ENCODE peak calls at places on chromosomes 12 and 14, in eight cellular contexts. H is sigmoid colon, F is nephron progenitor cell, Q is A549, I is mucosa of descending colon, O is HFFc6, A is SK-N-SH, K is foreskin fibroblast. E is an unnamed sample.

GRCh38 chr14:74444866-74445265 is 18.9 kb upstream of the SYNDIG1L start:
- DNase-seq in H (no peak), F (no peak), Q (no peak), I (no peak), O (no peak), A (no peak), K (no peak), E (no peak)

GRCh38 chr12:13099910-13100609 is 3.4 kb downstream of the GSG1 start:
- DNase-seq in H (no peak), F (no peak), Q (no peak), I (no peak), O (no peak), A (no peak), K (no peak), E (no peak)

GRCh38 chr12:65891987-65892481 is 67.8 kb downstream of the HMGA2 start:
- DNase-seq in H (peak), F (no peak), Q (peak), I (peak), O (peak), A (no peak), K (peak), E (peak)

GRCh38 chr14:55129086-55129427 is at the start of gene LGALS3:
- DNase-seq in H (peak), F (peak), Q (peak), I (peak), O (peak), A (peak), K (peak), E (peak)

GRCh38 chr14:72631401-72631800 is 262.5 kb downstream of the DPF3 start:
- DNase-seq in H (no peak), F (no peak), Q (no peak), I (no peak), O (no peak), A (no peak), K (no peak), E (no peak)

GRCh38 chr12:85779768-85780167 is 56.4 kb downstream of the RASSF9 start:
- DNase-seq in H (no peak), F (no peak), Q (peak), I (no peak), O (no peak), A (no peak), K (no peak), E (peak)

GRCh38 chr14:26056232-26056631 is 541.6 kb downstream of the NOVA1 start:
- DNase-seq in H (no peak), F (no peak), Q (no peak), I (no peak), O (no peak), A (no peak), K (no peak), E (no peak)

GRCh38 chr14:93976477-93977057 is at the start of gene ASB2:
- DNase-seq in H (peak), F (no peak), Q (no peak), I (peak), O (no peak), A (no peak), K (no peak), E (no peak)

GRCh38 chr12:101174576-101174975 is 35.5 kb downstream of the SLC5A8 start:
- DNase-seq in H (no peak), F (no peak), Q (no peak), I (no peak), O (no peak), A (no peak), K (no peak), E (no peak)

GRCh38 chr14:22926316-22926715 is 2.9 kb downstream of the PRMT5 start:
- DNase-seq in H (no peak), F (no peak), Q (peak), I (no peak), O (peak), A (no peak), K (no peak), E (peak)

GRCh38 chr12:32975122-32975521 is 78.5 kb upstream of the PKP2 start:
- DNase-seq in H (no peak), F (no peak), Q (no peak), I (no peak), O (no peak), A (no peak), K (no peak), E (no peak)

GRCh38 chr14:74525361-74525851 is 31.8 kb downstream of the ISCA2 start:
- DNase-seq in H (no peak), F (no peak), Q (no peak), I (no peak), O (no peak), A (no peak), K (no peak), E (no peak)

GRCh38 chr12:126093911-126094310 is 1028.7 kb downstream of the AACS start:
- DNase-seq in H (no peak), F (peak), Q (peak), I (no peak), O (no peak), A (peak), K (no peak), E (peak)

GRCh38 chr14:69708586-69709169 is 58.3 kb upstream of the SRSF5 start:
- DNase-seq in H (no peak), F (peak), Q (peak), I (no peak), O (peak), A (peak), K (no peak), E (peak)

GRCh38 chr12:116996648-116997047 is 85.9 kb downstream of the FBXW8 start:
- DNase-seq in H (no peak), F (no peak), Q (no peak), I (no peak), O (no peak), A (peak), K (no peak), E (no peak)

GRCh38 chr12:76303365-76303764 is 44.9 kb downstream of the BBS10 start:
- DNase-seq in H (no peak), F (no peak), Q (no peak), I (no peak), O (peak), A (no peak), K (no peak), E (peak)

GRCh38 chr14:105201156-105201927 is 20.2 kb upstream of the NUDT14 start:
- DNase-seq in H (no peak), F (no peak), Q (no peak), I (no peak), O (no peak), A (no peak), K (no peak), E (no peak)

GRCh38 chr14:105198588-105198987 is 17.5 kb upstream of the NUDT14 start:
- DNase-seq in H (no peak), F (no peak), Q (no peak), I (no peak), O (no peak), A (no peak), K (no peak), E (no peak)

GRCh38 chr14:105199093-105199492 is 18.0 kb upstream of the NUDT14 start:
- DNase-seq in H (no peak), F (no peak), Q (no peak), I (no peak), O (no peak), A (no peak), K (no peak), E (no peak)

GRCh38 chr14:105200641-105201040 is 19.5 kb upstream of the NUDT14 start:
- DNase-seq in H (no peak), F (no peak), Q (no peak), I (no peak), O (no peak), A (no peak), K (no peak), E (no peak)

DNA sequence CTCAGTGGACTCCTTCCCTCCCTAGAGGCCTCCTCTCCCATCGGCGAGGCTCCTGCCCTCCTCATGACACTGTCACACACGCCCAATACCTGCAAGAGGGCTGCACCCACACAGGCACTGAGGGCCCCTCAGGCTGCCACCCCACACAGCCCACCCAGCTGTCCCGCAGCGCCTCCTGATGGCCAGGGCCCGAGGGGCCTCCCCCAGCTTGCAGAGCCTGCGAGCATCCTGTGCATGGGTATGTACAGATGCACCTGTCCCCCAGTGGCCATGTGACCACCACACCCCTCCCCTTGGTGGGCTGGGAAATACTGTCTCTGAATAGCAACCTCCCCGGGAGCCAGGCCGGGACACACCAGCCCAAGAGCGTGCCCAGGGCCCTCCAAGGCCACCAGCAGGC is 19.0 kb upstream of the NUDT14 start:
- DNase-seq in H (no peak), F (no peak), Q (no peak), I (no peak), O (no peak), A (no peak), K (no peak), E (no peak)
- TF ChIP-seq CTCF in H (no peak), F (no peak), Q (no peak), I (no peak), O (peak), A (peak), K (no peak), E (peak)

GRCh38 chr14:90198541-90198940 is 57.8 kb upstream of the PSMC1 start:
- DNase-seq in H (no peak), F (no peak), Q (no peak), I (no peak), O (no peak), A (no peak), K (no peak), E (no peak)

GRCh38 chr14:90191585-90191984 is 64.8 kb upstream of the PSMC1 start:
- DNase-seq in H (no peak), F (no peak), Q (peak), I (no peak), O (no peak), A (no peak), K (no peak), E (no peak)

GRCh38 chr14:90194706-90195105 is 61.6 kb upstream of the PSMC1 start:
- DNase-seq in H (no peak), F (no peak), Q (no peak), I (no peak), O (no peak), A (no peak), K (no peak), E (peak)

GRCh38 chr14:90191154-90191553 is 65.2 kb upstream of the PSMC1 start:
- DNase-seq in H (no peak), F (no peak), Q (no peak), I (no peak), O (no peak), A (no peak), K (no peak), E (no peak)

DNA sequence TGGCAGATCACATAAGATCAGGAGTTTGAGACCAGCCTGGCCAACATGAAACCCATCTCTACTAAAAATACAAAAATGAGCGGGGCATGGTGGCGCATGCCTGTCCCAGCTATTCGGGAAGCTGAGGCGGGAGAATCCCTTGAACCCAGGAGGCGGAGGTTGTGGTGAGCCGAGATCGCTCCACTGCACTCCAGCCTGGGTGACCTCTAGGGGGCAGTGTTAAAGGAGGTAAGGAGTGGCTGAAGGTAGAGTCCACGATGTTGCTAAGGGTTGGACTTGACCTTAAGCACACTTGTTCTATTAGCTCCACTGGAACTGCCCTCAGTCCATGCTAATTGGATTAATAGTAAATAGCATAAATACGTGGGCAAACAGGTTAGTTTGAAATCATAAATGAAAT is 62.4 kb upstream of the PSMC1 start:
- DNase-seq in H (no peak), F (peak), Q (peak), I (no peak), O (no peak), A (peak), K (no peak), E (no peak)
- TF ChIP-seq CTCF in H (no peak), F (no peak), Q (peak), I (no peak), O (peak), A (peak), K (no peak), E (peak)

DNA sequence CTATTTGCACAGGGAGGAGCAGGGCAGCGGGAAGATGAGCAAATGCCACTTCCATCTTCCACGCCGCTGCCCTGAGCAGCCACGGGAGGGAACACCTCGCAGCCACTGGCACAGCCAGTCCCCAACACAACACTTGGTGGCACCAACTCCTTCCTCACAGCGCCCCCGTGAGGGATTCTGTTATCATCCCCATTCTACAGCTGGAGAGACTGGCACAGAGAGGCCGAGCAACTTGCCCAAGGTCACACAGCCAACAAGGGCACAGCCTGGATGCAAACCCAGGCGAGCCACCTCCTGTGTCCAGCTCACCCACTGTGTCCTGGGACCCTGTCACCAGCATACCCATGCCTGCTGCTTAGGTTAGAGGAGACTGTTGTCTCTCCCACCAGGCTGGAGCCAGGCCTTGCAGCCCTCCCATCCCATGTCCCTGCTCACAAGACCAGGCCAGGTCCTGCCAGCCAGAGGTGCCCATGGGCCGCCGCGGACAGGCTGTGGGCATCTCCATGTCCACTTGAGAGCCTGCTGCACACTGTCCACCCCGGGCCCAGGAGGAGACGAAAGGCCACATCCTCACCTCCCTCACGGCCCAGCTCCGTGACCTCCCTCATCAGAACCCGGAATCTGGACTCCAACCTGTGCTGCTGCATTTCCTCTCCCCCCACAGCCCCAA is 57.0 kb downstream of the NCOR2 start:
- DNase-seq in H (no peak), F (no peak), Q (peak), I (no peak), O (no peak), A (peak), K (no peak), E (peak)
- TF ChIP-seq CTCF in H (no peak), F (no peak), Q (no peak), I (no peak), O (peak), A (peak), K (no peak), E (peak)

GRCh38 chr12:128534906-128535305 is 267.9 kb downstream of the TMEM132C start:
- DNase-seq in H (no peak), F (no peak), Q (no peak), I (no peak), O (no peak), A (no peak), K (no peak), E (no peak)

DNA sequence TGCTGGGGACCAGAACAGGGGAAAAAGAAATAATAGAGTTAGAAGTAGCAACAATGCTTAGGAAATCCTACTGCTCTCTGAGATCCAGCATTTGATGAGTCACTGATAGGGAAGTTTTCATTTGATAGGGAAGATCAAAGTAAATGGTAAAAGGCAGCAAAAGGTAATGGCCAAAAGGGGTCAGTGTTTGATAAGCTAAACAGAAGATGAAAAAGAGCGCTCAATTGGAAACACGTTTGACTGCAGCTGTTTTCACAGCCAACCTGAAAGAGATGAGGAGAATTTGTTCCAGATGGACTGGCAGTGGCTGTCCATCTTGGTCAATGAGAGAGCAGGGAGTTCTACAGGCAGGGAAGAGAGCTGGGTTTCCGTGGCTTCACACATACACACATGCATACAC is 264.2 kb downstream of the TMEM132C start:
- DNase-seq in H (no peak), F (no peak), Q (peak), I (no peak), O (no peak), A (no peak), K (no peak), E (no peak)
- TF ChIP-seq CTCF in H (no peak), F (peak), Q (no peak), I (no peak), O (no peak), A (no peak), K (no peak), E (peak)

DNA sequence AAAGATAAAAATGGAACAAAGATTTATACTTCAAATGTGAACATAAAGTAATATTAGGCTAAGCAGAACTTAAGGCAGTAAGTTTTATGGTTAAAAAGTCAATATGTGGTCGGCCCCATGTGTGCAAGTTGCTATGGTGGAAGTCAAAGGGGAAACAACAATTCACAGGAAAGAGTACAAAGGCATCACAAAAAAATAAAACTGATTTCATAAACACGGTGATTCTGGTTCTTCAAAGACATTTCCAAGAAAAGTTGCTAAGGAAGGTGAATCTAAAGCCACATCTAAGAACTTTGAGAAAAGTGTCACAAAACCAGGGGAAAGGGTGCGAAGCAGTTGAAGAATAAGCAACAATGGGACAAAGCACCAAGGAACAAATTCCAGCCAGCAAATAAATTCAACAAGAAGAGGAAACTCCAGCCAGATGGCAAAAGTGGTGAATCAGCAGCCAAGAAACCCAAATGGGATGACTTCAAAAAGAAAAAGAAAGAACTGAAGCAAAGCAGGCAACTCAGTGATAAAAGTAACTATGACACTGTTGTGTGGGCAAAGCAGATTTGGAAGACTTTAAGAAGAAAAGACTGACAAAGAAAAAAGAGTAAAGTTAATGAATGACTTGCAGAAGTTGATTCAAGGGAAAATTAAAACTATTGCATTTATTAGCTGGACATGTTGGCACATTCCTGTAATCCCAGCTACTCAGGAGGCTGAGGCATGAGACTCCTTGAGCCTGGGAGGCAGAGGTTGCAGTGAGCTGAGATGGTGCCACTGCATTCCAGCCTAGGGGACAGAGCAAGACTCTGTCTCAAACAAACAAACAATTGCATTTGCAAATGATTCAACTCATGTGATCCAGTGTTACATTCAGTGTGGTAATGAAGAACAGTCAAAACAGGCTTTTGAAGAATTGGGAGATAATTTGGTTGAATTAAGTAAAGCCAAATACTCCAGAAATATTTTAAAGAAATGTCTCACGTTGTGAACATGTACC is 19.5 kb downstream of the PTGDR start:
- DNase-seq in H (no peak), F (no peak), Q (no peak), I (no peak), O (no peak), A (no peak), K (peak), E (no peak)
- TF ChIP-seq CTCF in H (no peak), F (no peak), Q (no peak), I (no peak), O (no peak), A (no peak), K (no peak), E (no peak)

GRCh38 chr12:56375598-56376434 is 13.2 kb upstream of the APOF start:
- DNase-seq in H (no peak), F (no peak), Q (no peak), I (no peak), O (no peak), A (no peak), K (no peak), E (no peak)

GRCh38 chr12:56373515-56373914 is 10.9 kb upstream of the APOF start:
- DNase-seq in H (no peak), F (no peak), Q (no peak), I (no peak), O (no peak), A (no peak), K (no peak), E (no peak)

GRCh38 chr12:56374726-56375597 is 12.3 kb upstream of the APOF start:
- DNase-seq in H (no peak), F (no peak), Q (no peak), I (no peak), O (no peak), A (no peak), K (no peak), E (peak)

GRCh38 chr12:56377989-56378316 is 15.3 kb upstream of the APOF start:
- DNase-seq in H (no peak), F (no peak), Q (no peak), I (no peak), O (no peak), A (no peak), K (no peak), E (no peak)

DNA sequence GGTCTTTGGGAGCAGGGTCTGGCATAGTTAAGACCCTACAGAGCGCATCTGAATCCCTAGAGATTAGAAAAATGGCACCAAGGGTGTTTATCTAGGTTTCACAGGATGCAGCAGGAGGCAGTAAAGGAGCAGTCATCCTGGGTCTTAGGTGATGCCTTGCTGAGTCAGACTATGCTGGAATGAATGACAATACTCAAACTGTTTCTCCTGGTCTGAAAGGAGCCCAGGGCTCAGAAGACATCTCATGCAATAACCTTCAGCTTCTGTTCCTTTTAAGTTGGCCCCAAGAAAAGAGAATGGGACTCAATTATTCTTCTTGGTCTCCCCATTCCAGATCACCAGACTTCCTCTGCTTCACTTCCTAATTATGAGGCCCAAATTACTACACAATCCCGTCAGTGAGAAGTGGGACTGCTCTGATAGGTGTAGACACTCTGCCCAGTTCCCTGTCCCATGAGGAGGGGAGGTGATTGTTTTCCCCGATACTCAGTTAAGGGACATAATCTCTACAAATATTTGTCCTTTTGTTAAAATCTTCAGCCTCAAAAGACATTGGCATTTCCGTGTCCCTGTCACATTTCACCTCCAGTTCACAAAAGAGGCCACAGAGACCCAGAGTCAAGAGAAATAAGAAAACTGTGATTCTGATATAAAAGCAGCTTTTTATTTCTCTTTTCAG is 14.8 kb upstream of the APOF start:
- DNase-seq in H (no peak), F (no peak), Q (peak), I (no peak), O (peak), A (no peak), K (peak), E (peak)
- TF ChIP-seq CTCF in H (no peak), F (no peak), Q (no peak), I (no peak), O (peak), A (peak), K (peak), E (peak)

GRCh38 chr14:101669629-101670028 is 91.9 kb upstream of the PPP2R5C start:
- DNase-seq in H (no peak), F (no peak), Q (no peak), I (no peak), O (no peak), A (no peak), K (no peak), E (no peak)

GRCh38 chr14:101666264-101666663 is 95.2 kb upstream of the PPP2R5C start:
- DNase-seq in H (no peak), F (no peak), Q (no peak), I (no peak), O (no peak), A (no peak), K (no peak), E (no peak)

GRCh38 chr14:101665478-101666078 is 95.9 kb upstream of the PPP2R5C start:
- DNase-seq in H (no peak), F (peak), Q (peak), I (no peak), O (peak), A (peak), K (peak), E (peak)
- TF ChIP-seq CTCF in H (no peak), F (peak), Q (peak), I (no peak), O (peak), A (peak), K (peak), E (peak)

E was measured in PC-3.